ENCODE peak calls at places on chromosomes 1 and 21, in four cellular contexts. L is AG09309, M is left lung, E is uterus. W is an unnamed sample.

GRCh38 chr1:31849653-31850052 is 33.8 kb upstream of the SPOCD1 start:
- DNase-seq in E (no peak), L (no peak), M (no peak), W (no peak)

GRCh38 chr1:15584489-15585363 is at the start of gene AGMAT:
- DNase-seq in L (no peak), M (no peak), E (no peak), W (no peak)

GRCh38 chr1:100188617-100189016 is 10.6 kb upstream of the LRRC39 start:
- DNase-seq in M (no peak), E (no peak), L (peak), W (no peak)

GRCh38 chr1:246329900-246330299 is 177.2 kb downstream of the SMYD3 start:
- DNase-seq in E (no peak), L (no peak), M (no peak), W (no peak)

GRCh38 chr1:38990746-38991637 is at the start of gene AKIRIN1:
- DNase-seq in E (peak), L (peak), M (peak), W (peak)

GRCh38 chr1:39933956-39934941 is 20.7 kb upstream of the MFSD2A start:
- DNase-seq in M (peak), E (peak), L (peak), W (no peak)

GRCh38 chr1:236904874-236905741 is 99.1 kb downstream of the MT1HL1 start:
- DNase-seq in M (no peak), L (peak), E (no peak), W (no peak)

GRCh38 chr1:6859415-6860343 is 74.4 kb downstream of the CAMTA1 start:
- DNase-seq in L (peak), E (peak), M (peak), W (no peak)

GRCh38 chr1:27876341-27877114 is 4.2 kb downstream of the THEMIS2 start:
- DNase-seq in L (no peak), E (no peak), M (no peak), W (no peak)

GRCh38 chr21:41659791-41660560 is 106.9 kb downstream of the RIPK4 start:
- DNase-seq in M (no peak), L (no peak), E (no peak), W (no peak)

GRCh38 chr1:207811920-207812720 is 60.3 kb downstream of the CD46 start:
- DNase-seq in E (no peak), M (peak), L (no peak), W (no peak)

GRCh38 chr21:38476385-38476784 is 21.9 kb downstream of the ERG start:
- DNase-seq in M (no peak), E (peak), L (no peak), W (no peak)

DNA sequence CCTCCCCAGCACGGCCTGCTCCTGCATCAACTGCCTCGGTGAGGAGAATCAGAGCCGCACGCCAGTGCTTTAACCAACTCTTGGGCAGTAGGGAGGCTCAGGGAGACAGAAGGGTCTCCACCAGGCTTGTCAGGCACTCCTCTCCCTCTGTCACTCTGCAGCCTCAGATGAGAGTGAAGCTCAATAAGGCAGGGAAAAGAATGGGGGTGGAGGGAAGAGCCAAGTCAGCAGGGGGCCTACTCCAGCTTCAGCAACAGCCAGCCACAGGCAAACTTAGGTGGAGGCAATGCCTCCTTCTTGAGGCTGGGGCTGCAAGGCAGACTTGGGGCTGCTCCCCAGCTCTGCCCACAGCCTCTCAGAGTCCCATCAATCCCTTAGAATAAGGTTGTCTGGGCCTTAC is 51.8 kb upstream of the A3GALT2 start:
- DNase-seq in E (no peak), M (no peak), L (no peak), W (no peak)
- TF ChIP-seq CTCF in E (no peak), M (no peak), L (peak), W (no peak)

GRCh38 chr1:65719391-65719790 is 73.3 kb upstream of the PDE4B start:
- DNase-seq in E (no peak), L (no peak), M (no peak), W (no peak)

GRCh38 chr1:65722461-65722860 is 70.2 kb upstream of the PDE4B start:
- DNase-seq in E (no peak), M (no peak), L (no peak), W (no peak)

DNA sequence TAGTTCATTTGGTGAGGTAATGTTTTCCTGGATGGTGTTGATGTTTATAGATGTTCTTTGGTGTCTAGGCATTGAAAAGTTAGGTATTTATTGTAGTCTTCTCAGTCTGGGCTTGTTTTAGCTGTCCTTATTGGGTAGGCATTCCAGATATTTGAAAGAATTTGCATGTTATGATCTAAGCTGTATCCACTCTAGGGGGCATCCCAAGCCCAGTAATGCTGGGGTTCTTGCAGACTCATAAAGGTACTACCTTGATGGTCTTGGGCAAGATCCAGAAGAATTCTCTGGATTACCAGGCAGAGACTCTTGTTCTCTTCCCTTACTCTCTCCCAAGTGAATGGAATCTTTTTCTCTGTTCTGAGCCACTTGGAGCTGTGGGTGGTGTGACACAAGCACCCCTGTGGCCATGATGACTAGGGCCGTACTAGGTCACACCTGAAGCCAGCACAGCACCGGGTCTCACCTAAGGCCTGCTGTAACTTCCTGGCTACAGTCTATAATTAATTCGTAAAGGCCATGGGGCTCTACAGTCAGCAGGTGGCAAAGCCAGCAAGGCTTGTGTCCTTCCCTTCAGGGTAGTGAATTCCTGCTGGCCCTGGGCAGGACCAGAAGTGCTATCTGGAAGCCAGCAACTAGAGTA is 74.8 kb upstream of the PDE4B start:
- DNase-seq in L (peak), M (no peak), E (no peak), W (no peak)
- TF ChIP-seq CTCF in L (peak), M (no peak), E (no peak), W (no peak)

DNA sequence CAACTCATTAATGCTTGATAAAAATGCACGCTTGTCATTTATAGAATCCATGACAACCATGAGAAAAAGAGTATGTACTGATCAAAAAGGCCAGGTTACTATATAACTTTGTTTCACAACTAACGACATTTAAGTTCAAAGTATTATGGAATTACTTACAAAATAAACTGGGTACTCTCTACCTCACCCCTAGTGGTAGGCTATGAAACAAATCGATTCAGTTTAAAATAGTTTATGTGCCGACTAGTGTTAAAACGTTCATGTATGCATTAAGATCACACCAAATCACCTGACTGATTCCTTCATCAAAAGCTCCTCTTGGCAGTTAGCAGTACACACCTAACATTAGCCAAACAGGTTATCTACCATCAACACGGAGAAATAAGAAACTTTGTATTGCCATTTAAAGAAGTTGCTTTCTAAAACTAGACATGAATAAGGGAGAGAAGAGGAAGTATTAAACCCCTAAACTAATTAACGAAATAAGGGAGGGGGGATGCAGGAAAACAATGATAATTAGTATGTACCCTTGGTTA is 137.1 kb downstream of the AKT3 start:
- DNase-seq in M (no peak), L (no peak), E (no peak), W (no peak)
- TF ChIP-seq CTCF in M (no peak), L (peak), E (no peak), W (peak)

DNA sequence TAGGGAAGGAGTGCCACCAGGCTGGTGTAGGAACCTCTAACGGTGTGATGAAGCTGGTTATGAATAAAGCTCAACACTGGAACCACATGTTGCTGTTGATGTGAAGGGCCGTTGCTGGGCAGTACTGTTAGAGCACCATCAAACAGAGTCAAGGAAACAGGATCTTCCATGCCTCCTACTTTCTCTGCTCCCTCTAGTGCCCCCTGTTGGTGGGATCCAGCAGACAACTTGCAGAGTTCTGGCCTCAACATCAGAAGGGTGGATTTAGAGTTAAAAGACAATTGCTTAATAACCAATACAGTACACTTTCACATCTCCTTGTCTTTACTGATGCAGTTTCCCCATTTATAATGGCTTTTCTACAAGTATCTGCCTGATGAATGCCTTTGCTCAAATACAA is 336.4 kb downstream of the NTNG1 start:
- DNase-seq in M (no peak), E (no peak), L (no peak), W (no peak)
- TF ChIP-seq CTCF in M (no peak), E (no peak), L (peak), W (peak)

DNA sequence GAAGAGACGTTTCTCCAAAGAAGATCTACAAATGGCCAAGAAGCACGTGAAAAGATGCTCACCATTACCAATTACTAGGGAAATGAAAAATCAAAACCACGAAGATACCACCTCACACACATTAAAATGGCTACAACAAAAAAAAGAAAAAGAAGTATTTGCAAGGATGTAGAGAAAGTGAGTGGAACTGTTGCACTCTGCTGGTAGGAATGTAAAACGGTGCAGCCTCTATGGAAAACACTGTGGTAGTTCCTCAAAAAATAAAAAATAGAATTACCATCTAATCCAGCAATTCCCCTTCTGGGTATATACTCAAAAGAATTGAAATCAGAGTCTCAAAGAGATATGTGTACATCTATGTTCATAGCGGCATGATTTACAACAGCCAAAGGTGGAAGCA is 115.4 kb upstream of the EDN2 start:
- DNase-seq in E (no peak), M (no peak), L (no peak), W (no peak)
- TF ChIP-seq CTCF in E (peak), M (no peak), L (peak), W (peak)